ENCODE peak calls at places on chromosomes 6 and 20, in nine cellular contexts. T, D, N, Z, J, V, M, O and I are unnamed samples. For H3K36me3, the result is how much of the 10 kb centered on the place peaks cover.

GRCh38 chr20:10242166-10242565 is 23.5 kb downstream of the SNAP25 start:
- DNase-seq in J (no peak), Z (no peak), V (no peak), T (no peak), M (no peak), N (no peak), D (no peak), O (peak), I (no peak)

GRCh38 chr20:42361402-42361801 is 743.2 kb upstream of the CHD6 start:
- DNase-seq in Z (no peak), V (no peak), T (no peak), D (no peak), J (no peak), O (no peak), N (no peak), M (no peak), I (no peak)

GRCh38 chr6:70221025-70221714 is 81.7 kb downstream of the COL9A1 start:
- DNase-seq in D (no peak), J (no peak), V (no peak), T (no peak), Z (peak), O (peak), M (no peak), N (no peak), I (no peak)

GRCh38 chr6:29953706-29954105 is 11.4 kb downstream of the HLA-A start:
- DNase-seq in N (no peak), O (no peak), T (no peak), V (no peak), J (no peak), M (no peak), D (no peak), Z (no peak), I (no peak)

GRCh38 chr6:78832091-78832808 is 35.1 kb upstream of the IRAK1BP1 start:
- DNase-seq in N (no peak), M (no peak), V (no peak), J (no peak), Z (no peak), O (no peak), D (no peak), T (no peak), I (no peak)

GRCh38 chr6:79065232-79065631 is 12.8 kb downstream of the PHIP start:
- DNase-seq in D (no peak), V (no peak), T (no peak), Z (no peak), J (no peak), M (no peak), O (no peak), N (no peak), I (no peak)

GRCh38 chr6:40778918-40779317 is 191.8 kb upstream of the LRFN2 start:
- DNase-seq in N (peak), J (no peak), V (no peak), O (no peak), D (no peak), T (no peak), Z (no peak), M (no peak), I (no peak)

GRCh38 chr6:57158658-57159057 is 13.5 kb upstream of the BAG2 start:
- DNase-seq in V (no peak), O (no peak), D (no peak), T (no peak), M (no peak), N (no peak), Z (no peak), J (no peak), I (no peak)

GRCh38 chr6:133991096-133991593 is 38.1 kb downstream of the TBPL1 start:
- DNase-seq in N (no peak), T (no peak), J (no peak), Z (no peak), V (no peak), M (no peak), D (no peak), O (peak), I (no peak)

GRCh38 chr6:158543606-158544185 is 16.2 kb upstream of the TMEM181 start:
- DNase-seq in T (no peak), Z (no peak), M (no peak), D (no peak), V (no peak), O (no peak), J (no peak), N (no peak), I (peak)

GRCh38 chr6:141498980-141499379 is 633.7 kb upstream of the GJE1 start:
- DNase-seq in M (no peak), N (no peak), D (no peak), Z (no peak), J (no peak), O (no peak), V (no peak), T (no peak), I (no peak)

GRCh38 chr20:49786671-49787370 is 25.8 kb upstream of the SLC9A8 start:
- DNase-seq in Z (no peak), J (no peak), M (no peak), N (no peak), V (no peak), T (no peak), O (peak), D (no peak), I (no peak)

GRCh38 chr20:35840403-35840802 is 68.6 kb downstream of the PHF20 start:
- DNase-seq in O (no peak), T (no peak), V (no peak), M (no peak), D (no peak), N (no peak), J (no peak), Z (no peak), I (no peak)

GRCh38 chr6:26194774-26195375 is 107.6 kb downstream of the HFE start:
- DNase-seq in O (no peak), T (no peak), M (no peak), D (no peak), J (no peak), V (no peak), Z (no peak), N (no peak), I (no peak)

GRCh38 chr20:57211949-57212889 is 54.2 kb downstream of the BMP7 start:
- DNase-seq in O (peak), D (no peak), M (peak), V (no peak), T (peak), N (peak), J (peak), Z (peak), I (peak)

GRCh38 chr6:68252632-68253031 is 382.4 kb upstream of the ADGRB3 start:
- DNase-seq in D (no peak), Z (no peak), V (no peak), T (no peak), N (no peak), J (no peak), M (no peak), O (no peak), I (no peak)

GRCh38 chr6:54267798-54268197 is 40.4 kb upstream of the TINAG start:
- DNase-seq in D (no peak), T (no peak), Z (peak), N (no peak), M (no peak), V (no peak), O (peak), J (no peak), I (no peak)

GRCh38 chr6:167037762-167038161 is 38.6 kb downstream of the CEP43 start:
- DNase-seq in D (no peak), J (no peak), O (no peak), M (no peak), N (no peak), T (no peak), V (no peak), Z (no peak), I (no peak)

GRCh38 chr20:17644451-17644850 is 37.6 kb downstream of the RRBP1 start:
- DNase-seq in D (no peak), N (peak), Z (peak), V (no peak), J (no peak), O (no peak), T (peak), M (no peak), I (peak)

GRCh38 chr6:160041608-160042007 is 72.7 kb downstream of the IGF2R start:
- DNase-seq in V (no peak), J (no peak), Z (no peak), N (peak), O (no peak), M (peak), D (no peak), T (no peak), I (no peak)

GRCh38 chr20:41232971-41233926 is 84.3 kb downstream of the ZHX3 start:
- DNase-seq in O (peak), Z (peak), V (no peak), D (no peak), T (no peak), J (no peak), N (no peak), M (no peak), I (no peak)

GRCh38 chr20:37353285-37353849 is 7.4 kb downstream of the SRC start:
- DNase-seq in N (no peak), O (no peak), V (no peak), Z (no peak), M (no peak), D (no peak), T (peak), J (no peak), I (no peak)

GRCh38 chr6:161128680-161129196 is 137.2 kb downstream of the MAP3K4 start:
- DNase-seq in D (no peak), V (no peak), T (no peak), Z (no peak), M (no peak), N (no peak), O (no peak), J (no peak), I (no peak)

GRCh38 chr6:82862543-82862942 is 203.1 kb downstream of the UBE3D start:
- DNase-seq in D (no peak), O (peak), V (no peak), M (no peak), Z (no peak), T (no peak), N (no peak), J (no peak), I (no peak)

GRCh38 chr20:63884506-63885263 is 10.2 kb upstream of the DNAJC5 start:
- DNase-seq in T (no peak), Z (no peak), N (peak), V (no peak), M (no peak), O (no peak), J (no peak), D (no peak), I (no peak)

GRCh38 chr6:31829633-31830492 is 2.3 kb downstream of the HSPA1B start:
- DNase-seq in T (peak), M (no peak), N (no peak), Z (peak), O (no peak), V (no peak), J (no peak), D (no peak), I (peak)

GRCh38 chr20:40390654-40391053 is 298.4 kb downstream of the MAFB start:
- DNase-seq in N (no peak), Z (no peak), T (no peak), J (no peak), O (peak), V (no peak), D (no peak), M (no peak), I (no peak)

GRCh38 chr6:123226398-123226797 is 230.4 kb downstream of the CLVS2 start:
- DNase-seq in V (no peak), O (peak), T (no peak), Z (no peak), M (no peak), N (no peak), J (no peak), D (no peak), I (no peak)

GRCh38 chr6:69936674-69937363 is 70.5 kb downstream of the COL19A1 start:
- DNase-seq in O (peak), V (no peak), J (no peak), D (no peak), Z (no peak), T (no peak), N (no peak), M (no peak), I (no peak)

GRCh38 chr6:35018184-35018523 is 123.0 kb downstream of the TCP11 start:
- DNase-seq in D (no peak), J (no peak), M (no peak), O (no peak), V (no peak), T (no peak), Z (no peak), N (no peak), I (no peak)
- H3K4me3 ChIP-seq in D (no peak), J (peak), M (peak), O (no peak), V (no peak), T (peak), Z (no peak), N (peak), I (peak)

GRCh38 chr6:81562169-81562568 is 190.3 kb downstream of the TENT5A start:
- DNase-seq in D (no peak), T (no peak), M (no peak), V (no peak), Z (peak), N (no peak), O (no peak), J (no peak), I (no peak)
- H3K27ac ChIP-seq in D (no peak), T (no peak), M (no peak), V (no peak), Z (no peak), N (peak), O (no peak), J (peak), I (no peak)

GRCh38 chr6:157206359-157206815 is 116.9 kb downstream of the TMEM242 start:
- DNase-seq in T (no peak), N (no peak), Z (no peak), J (no peak), D (no peak), V (no peak), O (no peak), M (no peak), I (no peak)
- H3K36me3 ChIP-seq in T (under half), N (half or more), Z (under half), J (half or more), D (under half), V (under half), O (under half), M (under half), I (under half)

DNA sequence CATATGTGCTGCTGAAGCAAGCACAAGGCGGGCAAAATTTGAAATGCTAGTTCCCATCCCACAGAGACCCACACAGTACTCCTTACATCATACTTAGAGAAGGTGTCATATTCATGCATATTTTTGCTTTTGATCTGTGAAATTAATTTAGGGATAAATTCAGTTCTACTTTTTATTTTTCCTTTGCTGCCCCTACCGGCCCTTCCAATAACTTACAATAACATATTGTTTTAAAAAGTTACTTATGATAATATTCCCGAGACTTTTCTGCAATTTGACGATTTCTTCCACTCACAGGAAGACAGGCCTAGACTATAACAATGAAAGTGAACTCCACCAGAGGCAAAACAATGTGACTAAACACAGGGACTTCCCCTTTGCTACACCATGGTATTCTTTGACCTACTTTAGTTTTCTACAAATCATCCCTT is 35.0 kb downstream of the SESN1 start:
- DNase-seq in Z (peak), O (no peak), D (no peak), J (no peak), T (no peak), M (no peak), N (no peak), V (no peak), I (no peak)
- H3K4me3 ChIP-seq in Z (no peak), O (no peak), D (peak), J (no peak), T (no peak), M (no peak), N (no peak), V (no peak), I (no peak)

GRCh38 chr20:53706511-53707031 is 112.9 kb upstream of the ZNF217 start:
- DNase-seq in J (no peak), M (no peak), N (no peak), V (no peak), T (no peak), Z (no peak), O (no peak), D (no peak), I (no peak)

GRCh38 chr20:53707341-53708102 is 113.9 kb upstream of the ZNF217 start:
- DNase-seq in D (no peak), Z (no peak), T (no peak), J (no peak), O (no peak), V (no peak), N (no peak), M (no peak), I (no peak)

GRCh38 chr20:53711333-53712211 is 117.9 kb upstream of the ZNF217 start:
- DNase-seq in T (no peak), M (no peak), V (no peak), O (no peak), N (no peak), D (no peak), J (no peak), Z (no peak), I (no peak)

GRCh38 chr20:53706008-53706481 is 112.4 kb upstream of the ZNF217 start:
- DNase-seq in T (no peak), N (no peak), V (no peak), O (no peak), D (no peak), M (no peak), J (no peak), Z (no peak), I (no peak)

GRCh38 chr20:53708129-53708968 is 114.7 kb upstream of the ZNF217 start:
- DNase-seq in V (no peak), Z (no peak), D (no peak), O (no peak), J (no peak), M (no peak), T (no peak), N (no peak), I (no peak)
- H3K27ac ChIP-seq in V (peak), Z (peak), D (no peak), O (no peak), J (peak), M (no peak), T (no peak), N (peak), I (no peak)

GRCh38 chr20:20518263-20518662 is 150.4 kb downstream of the INSM1 start:
- DNase-seq in N (no peak), J (no peak), Z (no peak), O (no peak), T (no peak), M (no peak), V (no peak), D (no peak), I (no peak)
- H3K36me3 ChIP-seq in N (half or more), J (half or more), Z (under half), O (under half), T (under half), M (under half), V (under half), D (under half), I (under half)

GRCh38 chr6:169622618-169623017 is 79.2 kb downstream of the WDR27 start:
- DNase-seq in Z (no peak), J (no peak), V (no peak), T (no peak), M (no peak), D (no peak), N (no peak), O (no peak), I (no peak)

GRCh38 chr6:169620171-169621125 is 81.4 kb downstream of the WDR27 start:
- DNase-seq in Z (peak), M (no peak), J (no peak), O (peak), V (no peak), D (no peak), N (no peak), T (no peak), I (no peak)

GRCh38 chr6:169623343-169623742 is 78.5 kb downstream of the WDR27 start:
- DNase-seq in T (no peak), Z (no peak), N (no peak), O (no peak), D (no peak), V (no peak), M (no peak), J (no peak), I (peak)

GRCh38 chr6:169619650-169620049 is 82.2 kb downstream of the WDR27 start:
- DNase-seq in O (peak), D (no peak), V (no peak), T (no peak), J (no peak), N (no peak), M (no peak), Z (no peak), I (no peak)

DNA sequence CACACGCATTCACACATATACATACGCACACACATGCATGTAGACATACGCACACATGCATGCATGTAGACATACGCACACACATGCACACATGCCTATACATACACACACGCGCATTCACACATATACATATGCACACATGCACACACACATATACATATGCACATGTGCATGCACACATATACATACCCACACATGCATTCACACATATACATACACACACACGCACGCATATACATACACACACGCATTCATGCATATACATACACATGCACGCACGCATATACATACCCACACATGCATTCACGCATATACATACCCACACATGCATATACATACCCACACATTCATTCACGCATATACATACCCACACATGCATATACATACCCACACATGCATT is 80.5 kb downstream of the WDR27 start:
- DNase-seq in V (no peak), D (no peak), Z (no peak), J (no peak), O (no peak), M (no peak), N (no peak), T (no peak), I (no peak)
- H3K4me3 ChIP-seq in V (no peak), D (no peak), Z (no peak), J (no peak), O (peak), M (no peak), N (no peak), T (no peak), I (no peak)

GRCh38 chr20:62651285-62652021 is 9.2 kb downstream of the SLCO4A1 start:
- DNase-seq in N (peak), O (no peak), T (no peak), Z (peak), M (no peak), D (peak), J (peak), V (peak), I (peak)
- H3K27ac ChIP-seq in N (peak), O (no peak), T (peak), Z (peak), M (peak), D (peak), J (peak), V (peak), I (peak)

GRCh38 chr20:50892394-50892793 is 38.8 kb downstream of the ADNP start:
- DNase-seq in D (no peak), N (no peak), M (no peak), J (no peak), Z (no peak), O (no peak), T (no peak), V (no peak), I (no peak)
- H3K36me3 ChIP-seq in D (half or more), N (half or more), M (under half), J (half or more), Z (under half), O (under half), T (under half), V (under half), I (under half)